ENCODE peak calls at places on chromosomes 3 and 15, in five cellular contexts. One of them, this sample, is unnamed.

GRCh38 chr15:90892023-90892422 is 7.7 kb downstream of the FES start:
- DNase-seq in substantia nigra: no peak
- DNase-seq in CD8-positive, alpha-beta memory T cell: no peak
- DNase-seq in caudate nucleus: no peak
- DNase-seq in psoas muscle: no peak
- DNase-seq in this sample: peak; percentile 67

GRCh38 chr15:58064119-58065010 is 1.1 kb downstream of the ALDH1A2 start:
- DNase-seq in psoas muscle: no peak
- DNase-seq in CD8-positive, alpha-beta memory T cell: no peak
- DNase-seq in substantia nigra: no peak
- DNase-seq in caudate nucleus: no peak
- DNase-seq in this sample: no peak

GRCh38 chr3:50170689-50171088 is 15.6 kb downstream of the SEMA3F start:
- DNase-seq in psoas muscle: peak; percentile 61
- DNase-seq in caudate nucleus: no peak
- DNase-seq in substantia nigra: no peak
- DNase-seq in CD8-positive, alpha-beta memory T cell: no peak
- DNase-seq in this sample: no peak

GRCh38 chr15:64749999-64750657 is 25.3 kb downstream of the RBPMS2 start:
- DNase-seq in psoas muscle: no peak
- DNase-seq in caudate nucleus: no peak
- DNase-seq in substantia nigra: no peak
- DNase-seq in CD8-positive, alpha-beta memory T cell: no peak
- DNase-seq in this sample: no peak

GRCh38 chr3:128322030-128323022 is 144.4 kb downstream of the DNAJB8 start:
- DNase-seq in caudate nucleus: no peak
- DNase-seq in psoas muscle: peak; percentile 39
- DNase-seq in CD8-positive, alpha-beta memory T cell: peak; percentile 30
- DNase-seq in substantia nigra: no peak
- DNase-seq in this sample: no peak

GRCh38 chr3:54020436-54020835 is 101.9 kb upstream of the CACNA2D3 start:
- DNase-seq in CD8-positive, alpha-beta memory T cell: no peak
- DNase-seq in caudate nucleus: no peak
- DNase-seq in psoas muscle: no peak
- DNase-seq in substantia nigra: no peak
- DNase-seq in this sample: no peak

GRCh38 chr15:50051811-50052419 is 67.1 kb downstream of the ATP8B4 start:
- DNase-seq in CD8-positive, alpha-beta memory T cell: no peak
- DNase-seq in caudate nucleus: peak; percentile 26
- DNase-seq in substantia nigra: peak; percentile 1
- DNase-seq in psoas muscle: peak; percentile 16
- DNase-seq in this sample: no peak

GRCh38 chr15:63146684-63147083 is 10.6 kb downstream of the RPS27L start:
- DNase-seq in substantia nigra: no peak
- DNase-seq in CD8-positive, alpha-beta memory T cell: no peak
- DNase-seq in psoas muscle: no peak
- DNase-seq in caudate nucleus: no peak
- DNase-seq in this sample: no peak

GRCh38 chr3:128597900-128598299 is 52.7 kb downstream of the RPN1 start:
- DNase-seq in CD8-positive, alpha-beta memory T cell: no peak
- DNase-seq in substantia nigra: no peak
- DNase-seq in caudate nucleus: no peak
- DNase-seq in psoas muscle: no peak
- DNase-seq in this sample: no peak

GRCh38 chr15:100457201-100457600 is 71.5 kb downstream of the CERS3 start:
- DNase-seq in CD8-positive, alpha-beta memory T cell: no peak
- DNase-seq in psoas muscle: no peak
- DNase-seq in caudate nucleus: no peak
- DNase-seq in substantia nigra: no peak
- DNase-seq in this sample: no peak

GRCh38 chr3:187914231-187914630 is 169.0 kb upstream of the BCL6 start:
- DNase-seq in caudate nucleus: no peak
- DNase-seq in CD8-positive, alpha-beta memory T cell: no peak
- DNase-seq in psoas muscle: no peak
- DNase-seq in substantia nigra: no peak
- DNase-seq in this sample: no peak

DNA sequence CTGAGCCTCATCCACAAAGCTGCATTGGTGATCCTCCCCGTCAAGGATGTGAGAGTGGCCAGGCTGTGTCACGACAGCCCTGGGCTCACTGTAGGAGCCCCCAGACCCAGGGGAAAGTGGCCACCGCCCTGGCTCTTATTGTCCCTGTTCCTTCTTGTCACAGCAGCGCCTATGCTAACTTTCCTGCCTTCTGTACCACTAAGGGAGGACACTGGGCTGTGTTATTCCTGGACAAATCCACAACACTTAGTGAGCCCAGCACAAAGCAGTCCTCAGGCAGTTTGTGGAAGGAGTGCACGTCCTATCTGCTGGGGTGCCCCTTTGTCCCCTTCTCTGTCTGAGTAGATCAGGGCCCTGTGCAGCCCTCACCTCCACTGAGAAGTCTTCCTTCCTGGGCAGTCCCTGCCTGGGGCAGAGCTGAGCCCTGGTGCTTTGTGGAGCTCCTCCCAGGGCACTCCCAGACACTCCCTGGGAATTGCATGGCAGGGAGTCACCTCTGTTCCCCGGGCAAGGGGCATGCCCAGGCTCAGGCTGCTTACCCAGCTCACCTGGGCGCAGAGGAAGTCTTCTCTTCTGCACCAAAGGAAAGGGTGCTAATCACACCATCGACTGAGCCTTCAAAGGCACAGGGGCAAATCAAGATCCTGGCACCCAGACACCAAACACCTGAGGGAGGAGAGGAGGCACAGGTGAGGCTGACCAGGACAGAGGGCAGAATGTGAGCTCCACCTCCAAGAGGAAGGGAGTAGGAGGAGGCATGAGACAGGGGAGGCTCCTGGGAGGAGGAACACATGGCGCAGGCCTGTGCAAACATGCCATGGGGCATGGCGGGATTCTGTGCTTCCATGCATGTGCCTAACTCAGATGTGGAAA is 138.7 kb downstream of the KLF13 start:
- DNase-seq in CD8-positive, alpha-beta memory T cell: no peak
- DNase-seq in psoas muscle: no peak
- DNase-seq in substantia nigra: no peak
- DNase-seq in caudate nucleus: no peak
- DNase-seq in this sample: peak; percentile 93
- H3K27ac ChIP-seq in CD8-positive, alpha-beta memory T cell: no peak overlapping the region
- H3K27ac ChIP-seq in psoas muscle: no peak overlapping the region
- H3K27ac ChIP-seq in substantia nigra: no peak overlapping the region
- H3K27ac ChIP-seq in caudate nucleus: no peak overlapping the region
- H3K27ac ChIP-seq in this sample: peak overlapping the region; percentile 66

GRCh38 chr15:52566889-52567288 is 1.9 kb downstream of the ARPP19 start:
- DNase-seq in CD8-positive, alpha-beta memory T cell: no peak
- DNase-seq in substantia nigra: no peak
- DNase-seq in caudate nucleus: no peak
- DNase-seq in psoas muscle: no peak
- DNase-seq in this sample: no peak
- H3K27ac ChIP-seq in CD8-positive, alpha-beta memory T cell: no peak overlapping the region
- H3K27ac ChIP-seq in substantia nigra: no peak overlapping the region
- H3K27ac ChIP-seq in caudate nucleus: no peak overlapping the region
- H3K27ac ChIP-seq in psoas muscle: peak overlapping the region; percentile 91
- H3K27ac ChIP-seq in this sample: no peak overlapping the region

DNA sequence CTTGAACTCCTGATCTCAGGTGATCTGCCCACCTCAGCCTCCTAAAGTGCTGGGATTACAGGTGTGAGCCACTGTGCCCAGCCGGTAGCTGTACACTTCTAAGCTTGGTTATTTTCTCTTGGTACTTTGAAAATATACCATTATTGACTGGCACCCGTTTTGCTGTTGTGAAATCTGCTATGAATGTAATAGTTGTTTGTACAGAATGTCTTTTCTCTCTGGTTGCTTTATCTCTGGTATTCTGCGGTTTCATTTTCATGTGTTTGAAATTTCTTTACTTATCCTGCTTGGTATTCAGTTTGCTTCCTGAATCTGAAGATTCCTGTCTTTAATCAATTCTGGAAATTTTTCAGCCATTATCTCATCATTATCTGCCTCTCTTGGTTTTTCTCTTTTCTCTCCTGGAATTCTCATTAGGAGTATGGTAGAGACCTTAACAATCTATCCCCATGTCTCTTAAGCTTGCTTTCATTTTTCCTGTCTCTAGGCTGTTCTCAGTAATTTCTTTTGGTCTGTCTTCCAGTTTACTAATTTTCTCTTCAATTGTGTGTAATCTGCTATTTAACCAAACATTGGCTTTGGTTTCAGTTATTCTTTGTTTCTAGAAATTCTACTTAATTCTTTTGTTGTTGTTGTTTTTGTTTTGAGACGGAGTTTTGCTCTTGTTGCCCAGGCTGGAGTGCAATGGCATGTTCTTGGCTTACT is 2.8 kb upstream of the PAK2 start:
- DNase-seq in caudate nucleus: no peak
- DNase-seq in substantia nigra: no peak
- DNase-seq in CD8-positive, alpha-beta memory T cell: no peak
- DNase-seq in psoas muscle: no peak
- DNase-seq in this sample: no peak
- H3K27ac ChIP-seq in caudate nucleus: no peak overlapping the region
- H3K27ac ChIP-seq in substantia nigra: no peak overlapping the region
- H3K27ac ChIP-seq in CD8-positive, alpha-beta memory T cell: no peak overlapping the region
- H3K27ac ChIP-seq in psoas muscle: no peak overlapping the region
- H3K27ac ChIP-seq in this sample: no peak overlapping the region

DNA sequence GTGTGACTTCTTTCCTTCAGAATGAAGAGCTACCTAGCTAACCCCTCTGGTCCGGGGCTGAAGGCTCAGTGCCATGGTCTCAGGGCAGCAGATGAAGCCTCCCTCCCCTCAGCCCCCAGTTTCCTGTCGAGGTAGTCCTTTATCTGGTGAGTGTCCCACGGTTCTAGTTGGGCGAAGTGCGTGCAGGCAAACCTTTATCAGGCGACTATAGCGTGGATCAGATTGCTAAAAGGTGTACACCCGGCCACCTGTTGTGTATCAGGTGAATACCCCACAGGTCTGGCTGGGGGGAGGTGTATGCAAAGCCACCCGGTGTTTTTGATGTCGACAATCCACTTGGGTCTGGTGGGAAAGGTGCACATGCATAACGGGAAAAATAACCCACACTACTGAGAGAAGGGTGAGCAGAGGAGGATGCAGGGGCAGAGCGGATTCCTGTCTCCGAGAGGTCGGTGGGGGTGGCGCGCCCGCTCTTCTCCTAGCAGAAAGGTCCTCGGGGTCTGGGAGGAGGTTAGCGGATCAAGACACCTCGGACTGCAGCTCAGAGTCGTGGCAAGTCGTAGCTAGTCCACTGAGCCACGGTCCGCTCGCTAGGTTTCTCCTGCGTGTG is 529 bp downstream of the SLC12A6 start:
- DNase-seq in psoas muscle: no peak
- DNase-seq in substantia nigra: no peak
- DNase-seq in CD8-positive, alpha-beta memory T cell: no peak
- DNase-seq in caudate nucleus: no peak
- DNase-seq in this sample: no peak
- H3K27ac ChIP-seq in psoas muscle: peak overlapping the region; percentile 91
- H3K27ac ChIP-seq in substantia nigra: peak overlapping the region; percentile 97
- H3K27ac ChIP-seq in CD8-positive, alpha-beta memory T cell: peak overlapping the region; percentile 85
- H3K27ac ChIP-seq in caudate nucleus: peak overlapping the region; percentile 96
- H3K27ac ChIP-seq in this sample: peak overlapping the region; percentile 10

GRCh38 chr3:33440328-33440577 is at the start of gene UBP1:
- DNase-seq in psoas muscle: peak; percentile 100
- DNase-seq in CD8-positive, alpha-beta memory T cell: no peak
- DNase-seq in caudate nucleus: no peak
- DNase-seq in substantia nigra: no peak
- DNase-seq in this sample: no peak

GRCh38 chr3:33440578-33441321 is 545 bp upstream of the UBP1 start:
- DNase-seq in psoas muscle: peak; percentile 77
- DNase-seq in caudate nucleus: peak; percentile 99
- DNase-seq in substantia nigra: peak; percentile 98
- DNase-seq in CD8-positive, alpha-beta memory T cell: peak; percentile 99
- DNase-seq in this sample: peak; percentile 99

GRCh38 chr3:33441322-33441976 is 1.2 kb upstream of the UBP1 start:
- DNase-seq in caudate nucleus: no peak
- DNase-seq in CD8-positive, alpha-beta memory T cell: no peak
- DNase-seq in psoas muscle: no peak
- DNase-seq in substantia nigra: no peak
- DNase-seq in this sample: peak; percentile 56

GRCh38 chr3:33439421-33440327 is 531 bp downstream of the UBP1 start:
- DNase-seq in CD8-positive, alpha-beta memory T cell: peak; percentile 33
- DNase-seq in caudate nucleus: peak; percentile 67
- DNase-seq in psoas muscle: peak; percentile 60
- DNase-seq in substantia nigra: no peak
- DNase-seq in this sample: peak; percentile 68

GRCh38 chr3:33442190-33442589 is 2.0 kb upstream of the UBP1 start:
- DNase-seq in psoas muscle: no peak
- DNase-seq in CD8-positive, alpha-beta memory T cell: no peak
- DNase-seq in substantia nigra: no peak
- DNase-seq in caudate nucleus: no peak
- DNase-seq in this sample: no peak
- H3K27ac ChIP-seq in psoas muscle: peak overlapping the region; percentile 92
- H3K27ac ChIP-seq in CD8-positive, alpha-beta memory T cell: no peak overlapping the region
- H3K27ac ChIP-seq in substantia nigra: no peak overlapping the region
- H3K27ac ChIP-seq in caudate nucleus: no peak overlapping the region
- H3K27ac ChIP-seq in this sample: peak overlapping the region; percentile 93